ENCODE peak calls at places on chromosome 11, in five cellular contexts. E is psoas muscle, J is GM12865, A is AG09309, K is B cell. Z is an unnamed sample.

GRCh38 chr11:2528301-2529050 is 83.7 kb downstream of the KCNQ1 start:
- DNase-seq in J (no peak), E (no peak), K (no peak), A (no peak), Z (no peak)

GRCh38 chr11:58561394-58562102 is 14.1 kb downstream of the LPXN start:
- DNase-seq in K (no peak), E (no peak), A (no peak), J (no peak), Z (no peak)

GRCh38 chr11:12052676-12053605 is 44.5 kb upstream of the DKK3 start:
- DNase-seq in E (no peak), K (no peak), J (peak), A (no peak), Z (no peak)

GRCh38 chr11:106061936-106062591 is 15.1 kb downstream of the KBTBD3 start:
- DNase-seq in J (no peak), K (no peak), E (no peak), A (no peak), Z (no peak)

GRCh38 chr11:111982019-111982464 is 43.2 kb upstream of the DLAT start:
- DNase-seq in E (peak), K (peak), A (no peak), J (peak), Z (peak)

GRCh38 chr11:65934014-65934413 is 11.3 kb upstream of the TSGA10IP start:
- DNase-seq in A (no peak), K (no peak), J (no peak), E (no peak), Z (no peak)

GRCh38 chr11:3989251-3989650 is 105.3 kb upstream of the RRM1 start:
- DNase-seq in E (peak), K (no peak), J (no peak), A (no peak), Z (no peak)

GRCh38 chr11:43868852-43869567 is 11.6 kb upstream of the ALKBH3 start:
- DNase-seq in K (no peak), A (peak), J (peak), E (no peak), Z (peak)

GRCh38 chr11:119144825-119145476 is 3.9 kb upstream of the ABCG4 start:
- DNase-seq in A (no peak), E (peak), K (peak), J (peak), Z (no peak)

GRCh38 chr11:789951-790350 is at the start of gene CEND1:
- DNase-seq in K (peak), A (no peak), E (peak), J (peak), Z (no peak)

GRCh38 chr11:102288745-102289083 is 28.6 kb upstream of the BIRC3 start:
- DNase-seq in A (no peak), E (no peak), J (no peak), K (no peak), Z (no peak)

GRCh38 chr11:2180347-2180746 is 8.7 kb upstream of the TH start:
- DNase-seq in E (no peak), K (no peak), A (no peak), J (no peak), Z (no peak)

DNA sequence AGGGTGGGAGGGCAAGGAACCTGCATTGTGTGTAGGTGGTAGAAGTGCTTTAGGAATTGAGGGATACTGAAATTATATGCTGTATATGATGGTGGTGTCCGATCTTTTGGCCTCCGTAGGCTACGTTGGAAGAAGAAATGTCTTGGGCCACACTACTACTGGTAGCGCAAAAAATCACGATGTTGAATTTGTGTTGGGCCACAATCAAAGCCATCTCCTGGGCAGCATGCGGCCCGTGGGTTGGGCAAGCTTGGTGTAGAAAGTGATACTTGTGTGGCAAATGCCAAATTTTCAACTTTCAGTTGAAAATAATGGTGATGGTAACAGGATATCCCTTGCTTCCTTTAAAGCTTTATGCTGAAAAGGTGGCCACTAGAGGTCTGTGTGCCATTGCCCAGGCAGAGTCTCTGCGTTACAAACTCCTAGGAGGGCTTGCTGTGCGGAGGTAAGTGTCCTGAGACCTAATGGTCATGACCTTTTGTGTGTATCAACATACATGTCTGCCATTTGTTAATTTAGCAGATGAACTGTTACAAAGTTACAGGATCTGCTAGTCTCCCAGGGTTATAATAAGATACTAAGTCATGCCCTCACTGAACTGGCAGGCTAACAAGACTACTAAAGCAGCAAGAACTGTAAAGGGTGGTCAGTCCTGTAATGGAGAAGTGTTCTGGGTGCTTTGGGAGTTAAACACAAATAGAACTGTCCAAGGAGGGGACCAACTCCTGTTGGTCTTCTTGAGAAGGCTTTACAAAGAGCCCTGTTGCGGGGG is 2.9 kb downstream of the RPS3 start:
- DNase-seq in A (no peak), J (no peak), E (no peak), K (no peak), Z (no peak)
- TF ChIP-seq CTCF in A (no peak), J (no peak), E (no peak), K (no peak), Z (no peak)

DNA sequence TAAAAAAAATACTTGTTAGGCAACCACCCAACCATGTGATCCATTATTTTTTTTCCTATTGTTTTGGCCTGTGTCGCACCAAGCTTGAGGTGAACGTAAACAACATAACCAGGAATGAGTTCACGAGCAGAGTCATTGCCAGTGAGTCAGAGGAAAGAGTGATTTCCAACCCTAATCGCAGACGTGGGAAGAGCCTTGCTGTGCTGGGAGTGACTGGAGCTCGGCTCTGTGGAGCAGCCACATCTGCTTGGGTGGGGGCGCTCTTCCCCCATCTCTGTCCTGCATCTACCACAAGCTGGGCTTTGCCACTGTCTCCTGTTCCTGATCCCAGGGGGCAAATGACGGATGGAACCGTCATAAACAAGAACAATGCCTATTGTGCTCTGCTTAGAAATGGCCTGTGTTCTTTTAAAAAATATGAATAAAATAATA is 210.0 kb downstream of the KIRREL3 start:
- DNase-seq in K (no peak), E (no peak), A (peak), J (no peak), Z (no peak)
- TF ChIP-seq CTCF in K (no peak), E (no peak), A (peak), J (no peak), Z (no peak)

GRCh38 chr11:77473801-77474508 is at the start of gene PAK1:
- DNase-seq in J (peak), E (peak), A (no peak), K (peak), Z (peak)

GRCh38 chr11:77473001-77473800 is 693 bp downstream of the PAK1 start:
- DNase-seq in J (peak), K (peak), E (peak), A (no peak), Z (no peak)

GRCh38 chr11:77470971-77471370 is 2.9 kb downstream of the PAK1 start:
- DNase-seq in A (no peak), J (no peak), K (no peak), E (no peak), Z (no peak)

GRCh38 chr11:77470504-77470903 is 3.4 kb downstream of the PAK1 start:
- DNase-seq in A (no peak), K (no peak), E (no peak), J (peak), Z (no peak)

DNA sequence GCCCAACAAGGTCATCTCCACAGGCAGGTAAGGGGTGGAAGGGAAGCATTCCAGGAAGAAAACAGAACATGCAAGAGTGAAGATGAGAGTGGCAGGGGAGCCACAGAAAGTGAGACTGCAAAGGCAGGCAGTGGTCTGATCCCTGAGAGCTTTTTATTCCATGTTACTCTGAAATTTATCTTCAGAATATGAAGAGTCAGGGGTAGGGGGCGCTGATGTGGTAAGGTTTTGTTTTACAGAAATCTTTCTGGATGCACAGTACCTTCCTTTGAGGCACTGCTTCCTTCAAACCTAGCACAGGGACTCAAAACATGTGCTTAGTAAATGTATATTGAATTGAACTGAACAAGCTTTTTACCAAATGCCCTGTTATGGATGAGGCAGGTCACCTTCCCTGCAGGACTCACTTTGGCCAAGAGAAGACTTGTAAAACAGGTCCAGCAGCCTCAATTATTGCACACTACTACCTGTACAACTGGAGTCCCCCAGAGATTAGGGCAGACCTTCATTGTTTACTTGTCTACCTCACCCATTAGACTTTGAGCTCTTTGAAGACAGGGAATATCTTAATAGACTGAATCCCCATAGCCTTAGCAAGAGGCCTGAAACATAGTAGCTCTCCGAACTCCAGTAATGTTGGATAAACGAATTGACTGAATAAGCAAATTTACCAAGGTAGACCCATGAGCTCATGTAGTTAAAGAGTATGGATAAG is 2.2 kb downstream of the PAK1 start:
- DNase-seq in E (no peak), K (peak), J (peak), A (no peak), Z (no peak)
- TF ChIP-seq CTCF in E (no peak), K (peak), J (no peak), A (peak), Z (peak)

DNA sequence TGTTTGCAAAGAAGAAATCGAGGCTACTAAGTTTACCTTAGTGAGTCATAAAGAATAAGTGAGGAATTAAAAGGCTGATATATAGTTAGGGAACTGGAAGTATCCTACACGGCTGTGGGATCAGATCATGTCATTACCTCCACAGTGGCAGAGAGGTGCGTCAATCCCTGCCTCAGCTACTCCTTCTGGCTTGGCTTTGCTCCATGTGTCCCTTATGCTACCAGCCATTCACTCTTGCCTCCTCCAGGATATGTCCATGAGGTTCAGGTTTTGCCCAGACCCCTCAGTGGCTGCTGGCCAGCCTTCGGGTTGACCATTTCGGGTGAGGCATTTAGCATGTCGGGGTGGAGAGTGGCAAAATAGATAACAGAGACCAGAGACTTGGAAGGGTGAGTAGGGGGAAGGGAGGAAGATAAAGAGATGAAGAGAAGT is 153.4 kb downstream of the LDLRAD3 start:
- DNase-seq in J (no peak), K (no peak), A (no peak), E (no peak), Z (no peak)
- TF ChIP-seq CTCF in J (no peak), K (no peak), A (no peak), E (no peak), Z (no peak)